ENCODE peak calls at places on chromosomes 2 and 18, in six cellular contexts. One of them, this sample, is unnamed.
A peak's percentile ranks its signal among the peaks of the same experiment; 100 is the strongest.

GRCh38 chr2:238569415-238570195 is 142.9 kb downstream of the ASB1 start:
- DNase-seq in SK-N-SH: no peak
- DNase-seq in uterus: no peak
- DNase-seq in cardiac fibroblast: peak; percentile 24
- DNase-seq in stomach: no peak
- DNase-seq in MM.1S: no peak
- DNase-seq in this sample: no peak

GRCh38 chr2:59922450-59922849 is 631.0 kb downstream of the BCL11A start:
- DNase-seq in uterus: no peak
- DNase-seq in cardiac fibroblast: no peak
- DNase-seq in MM.1S: no peak
- DNase-seq in SK-N-SH: no peak
- DNase-seq in stomach: no peak
- DNase-seq in this sample: no peak

GRCh38 chr18:59874166-59874565 is 25.6 kb upstream of the PMAIP1 start:
- DNase-seq in MM.1S: no peak
- DNase-seq in cardiac fibroblast: peak; percentile 94
- DNase-seq in SK-N-SH: no peak
- DNase-seq in stomach: no peak
- DNase-seq in uterus: no peak
- DNase-seq in this sample: peak; percentile 89

GRCh38 chr2:235050992-235051351 is 99.2 kb downstream of the SH3BP4 start:
- DNase-seq in MM.1S: no peak
- DNase-seq in uterus: peak; percentile 72
- DNase-seq in cardiac fibroblast: peak; percentile 92
- DNase-seq in SK-N-SH: peak; percentile 89
- DNase-seq in stomach: peak; percentile 96
- DNase-seq in this sample: peak; percentile 89

GRCh38 chr2:140085674-140086073 is 1305.5 kb upstream of the NXPH2 start:
- DNase-seq in uterus: no peak
- DNase-seq in SK-N-SH: no peak
- DNase-seq in cardiac fibroblast: no peak
- DNase-seq in MM.1S: no peak
- DNase-seq in stomach: no peak
- DNase-seq in this sample: peak; percentile 7

GRCh38 chr2:102208774-102209173 is 22.0 kb downstream of the IL1RL2 start:
- DNase-seq in SK-N-SH: no peak
- DNase-seq in uterus: no peak
- DNase-seq in stomach: no peak
- DNase-seq in MM.1S: no peak
- DNase-seq in cardiac fibroblast: no peak
- DNase-seq in this sample: no peak

GRCh38 chr18:59381949-59382348 is 22.9 kb upstream of the LMAN1 start:
- DNase-seq in stomach: no peak
- DNase-seq in MM.1S: no peak
- DNase-seq in SK-N-SH: no peak
- DNase-seq in cardiac fibroblast: no peak
- DNase-seq in uterus: no peak
- DNase-seq in this sample: no peak

GRCh38 chr2:232492963-232493700 is 5.5 kb upstream of the ECEL1 start:
- DNase-seq in cardiac fibroblast: no peak
- DNase-seq in MM.1S: no peak
- DNase-seq in SK-N-SH: no peak
- DNase-seq in stomach: no peak
- DNase-seq in uterus: no peak
- DNase-seq in this sample: no peak

GRCh38 chr2:106163948-106164580 is 30.0 kb downstream of the UXS1 start:
- DNase-seq in MM.1S: no peak
- DNase-seq in uterus: no peak
- DNase-seq in SK-N-SH: no peak
- DNase-seq in cardiac fibroblast: peak; percentile 27
- DNase-seq in stomach: no peak
- DNase-seq in this sample: peak; percentile 22

DNA sequence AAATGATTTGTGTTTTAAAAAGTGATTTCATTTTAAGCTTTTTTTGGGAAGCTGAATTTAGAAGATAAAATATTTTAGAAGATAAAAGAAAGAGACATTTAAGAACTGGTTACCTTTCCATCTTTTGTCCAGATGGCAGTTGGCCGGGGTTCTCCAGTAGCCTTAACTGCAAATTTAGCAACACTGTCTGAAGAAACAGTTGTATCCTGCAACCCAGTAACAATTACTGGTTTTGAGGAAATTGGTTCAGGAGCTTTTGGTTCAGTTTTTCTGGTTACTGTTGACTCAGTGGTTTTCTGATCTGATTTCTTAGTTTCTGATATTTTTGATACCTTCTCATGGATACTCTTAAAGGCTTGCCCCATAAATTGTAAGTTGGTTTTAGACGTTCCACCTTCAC is 49.9 kb downstream of the PLEKHA3 start:
- DNase-seq in SK-N-SH: no peak
- DNase-seq in uterus: no peak
- DNase-seq in stomach: no peak
- DNase-seq in MM.1S: no peak
- DNase-seq in cardiac fibroblast: no peak
- DNase-seq in this sample: no peak
- H3K4me3 ChIP-seq in SK-N-SH: no peak overlapping the region
- H3K4me3 ChIP-seq in uterus: no peak overlapping the region
- H3K4me3 ChIP-seq in stomach: no peak overlapping the region
- H3K4me3 ChIP-seq in MM.1S: no peak overlapping the region
- H3K4me3 ChIP-seq in cardiac fibroblast: no peak overlapping the region
- H3K4me3 ChIP-seq in this sample: no peak overlapping the region

GRCh38 chr2:64866797-64867196 is 122.4 kb upstream of the SLC1A4 start:
- DNase-seq in SK-N-SH: no peak
- DNase-seq in stomach: no peak
- DNase-seq in cardiac fibroblast: peak; percentile 92
- DNase-seq in MM.1S: no peak
- DNase-seq in uterus: peak; percentile 62
- DNase-seq in this sample: peak; percentile 99

GRCh38 chr2:64865831-64866146 is 123.4 kb upstream of the SLC1A4 start:
- DNase-seq in stomach: no peak
- DNase-seq in MM.1S: no peak
- DNase-seq in cardiac fibroblast: no peak
- DNase-seq in uterus: no peak
- DNase-seq in SK-N-SH: no peak
- DNase-seq in this sample: no peak

GRCh38 chr2:64867253-64867996 is 121.8 kb upstream of the SLC1A4 start:
- DNase-seq in stomach: peak; percentile 16
- DNase-seq in cardiac fibroblast: no peak
- DNase-seq in uterus: no peak
- DNase-seq in SK-N-SH: no peak
- DNase-seq in MM.1S: no peak
- DNase-seq in this sample: no peak

GRCh38 chr2:64863097-64863820 is 125.9 kb upstream of the SLC1A4 start:
- DNase-seq in uterus: no peak
- DNase-seq in cardiac fibroblast: no peak
- DNase-seq in SK-N-SH: no peak
- DNase-seq in MM.1S: no peak
- DNase-seq in stomach: no peak
- DNase-seq in this sample: no peak

GRCh38 chr2:64865073-64865830 is 123.9 kb upstream of the SLC1A4 start:
- DNase-seq in uterus: peak; percentile 69
- DNase-seq in stomach: peak; percentile 75
- DNase-seq in cardiac fibroblast: peak; percentile 73
- DNase-seq in SK-N-SH: peak; percentile 95
- DNase-seq in MM.1S: peak; percentile 61
- DNase-seq in this sample: peak; percentile 77
- TF ChIP-seq CTCF in uterus: peak; percentile 91
- TF ChIP-seq CTCF in stomach: peak; percentile 83
- TF ChIP-seq CTCF in cardiac fibroblast: peak; percentile 28
- TF ChIP-seq CTCF in SK-N-SH: peak; percentile 56
- TF ChIP-seq CTCF in MM.1S: no peak
- TF ChIP-seq CTCF in this sample: peak; percentile 13

DNA sequence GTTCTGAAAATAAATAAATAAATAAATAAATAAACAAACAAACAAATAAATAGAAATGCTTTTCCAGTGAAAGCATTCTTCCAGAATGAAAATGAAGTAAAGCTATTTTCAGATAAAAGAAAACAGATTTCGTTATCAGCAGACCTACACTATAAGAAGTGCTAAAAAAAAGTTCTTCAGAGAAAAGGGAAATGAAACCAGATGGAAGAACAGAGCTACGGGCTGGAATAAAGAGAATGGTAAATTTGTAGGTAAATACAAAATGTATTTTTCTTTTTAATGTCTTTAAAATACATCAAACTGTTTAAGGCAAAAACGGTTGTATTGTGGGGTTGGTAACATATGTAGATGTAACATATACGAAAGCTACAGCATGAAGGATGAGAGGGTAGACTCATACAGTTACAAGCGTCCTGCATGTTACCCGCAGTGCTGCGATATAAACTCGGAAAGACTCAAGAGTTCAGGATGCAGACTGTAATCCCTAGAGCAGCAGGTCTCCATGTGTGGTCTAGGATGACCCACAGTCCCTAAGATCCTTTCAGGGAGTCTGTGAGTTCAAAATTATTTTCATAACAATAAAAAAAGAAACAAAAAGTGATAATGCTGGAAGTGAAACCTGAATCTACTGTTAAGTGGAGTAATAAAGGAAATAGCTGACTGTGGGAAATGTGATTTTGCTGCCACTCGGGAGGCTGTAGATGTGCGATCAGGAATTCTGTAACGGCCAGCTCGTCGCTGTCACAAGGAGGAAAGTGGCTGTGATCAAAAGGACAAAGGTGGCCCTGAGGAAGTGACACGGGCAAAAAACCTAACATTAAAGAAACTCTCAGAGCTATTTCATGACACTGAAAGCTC is 5.3 kb upstream of the RAB12 start:
- DNase-seq in cardiac fibroblast: no peak
- DNase-seq in SK-N-SH: no peak
- DNase-seq in MM.1S: peak; percentile 45
- DNase-seq in stomach: no peak
- DNase-seq in uterus: no peak
- DNase-seq in this sample: no peak
- H3K4me3 ChIP-seq in cardiac fibroblast: no peak overlapping the region
- H3K4me3 ChIP-seq in SK-N-SH: no peak overlapping the region
- H3K4me3 ChIP-seq in MM.1S: peak overlapping the region; percentile 59
- H3K4me3 ChIP-seq in stomach: no peak overlapping the region
- H3K4me3 ChIP-seq in uterus: no peak overlapping the region
- H3K4me3 ChIP-seq in this sample: no peak overlapping the region

GRCh38 chr2:47373747-47374146 is 29.2 kb upstream of the MSH2 start:
- DNase-seq in uterus: no peak
- DNase-seq in MM.1S: no peak
- DNase-seq in cardiac fibroblast: no peak
- DNase-seq in SK-N-SH: peak; percentile 71
- DNase-seq in stomach: peak; percentile 40
- DNase-seq in this sample: no peak
- TF ChIP-seq CTCF in uterus: no peak
- TF ChIP-seq CTCF in MM.1S: no peak
- TF ChIP-seq CTCF in cardiac fibroblast: no peak
- TF ChIP-seq CTCF in SK-N-SH: peak; percentile 49
- TF ChIP-seq CTCF in stomach: no peak
- TF ChIP-seq CTCF in this sample: no peak

DNA sequence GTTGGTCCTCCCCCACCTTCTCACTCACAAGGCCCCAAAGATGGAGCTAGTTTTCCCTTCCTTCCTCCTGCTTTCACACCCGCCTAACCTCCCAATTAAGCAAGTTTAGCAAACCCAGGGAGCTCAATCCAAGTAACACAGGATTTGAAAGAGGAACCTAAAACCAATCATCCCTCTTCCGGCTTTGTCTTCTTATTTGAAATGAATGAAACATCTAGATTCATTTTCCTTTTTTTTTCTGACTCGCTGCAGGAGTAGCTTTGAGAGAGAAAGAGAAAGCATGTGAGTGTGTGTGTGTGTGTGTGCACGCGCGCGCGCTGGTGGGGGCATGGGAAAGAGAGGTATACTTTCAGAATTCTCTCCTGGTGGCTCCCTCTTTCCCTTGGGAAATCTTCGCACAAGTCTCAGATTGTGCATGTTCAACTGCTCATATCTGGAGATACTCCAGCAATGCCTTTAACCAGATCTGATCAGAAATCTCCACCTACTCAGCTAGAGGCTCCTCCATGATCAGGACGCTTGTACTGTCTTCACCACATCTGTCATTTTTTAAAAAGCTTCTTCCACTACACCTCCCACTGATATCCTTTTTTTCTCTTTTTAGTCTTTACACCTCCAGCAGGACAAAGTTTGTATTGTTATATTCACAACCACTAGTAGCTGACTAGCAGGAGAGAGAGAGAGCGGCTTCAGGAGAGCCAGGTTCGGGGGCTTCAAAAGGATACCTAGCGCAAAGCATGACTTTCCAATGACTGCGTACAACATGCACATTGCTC is 1.6 kb downstream of the SLC8A1 start:
- DNase-seq in uterus: peak; percentile 37
- DNase-seq in stomach: no peak
- DNase-seq in SK-N-SH: peak; percentile 41
- DNase-seq in cardiac fibroblast: peak; percentile 62
- DNase-seq in MM.1S: peak; percentile 33
- DNase-seq in this sample: peak; percentile 50
- H3K4me3 ChIP-seq in uterus: peak overlapping the region; percentile 68
- H3K4me3 ChIP-seq in stomach: peak overlapping the region; percentile 61
- H3K4me3 ChIP-seq in SK-N-SH: peak overlapping the region; percentile 64
- H3K4me3 ChIP-seq in cardiac fibroblast: peak overlapping the region; percentile 66
- H3K4me3 ChIP-seq in MM.1S: peak overlapping the region; percentile 69
- H3K4me3 ChIP-seq in this sample: peak overlapping the region; percentile 91

DNA sequence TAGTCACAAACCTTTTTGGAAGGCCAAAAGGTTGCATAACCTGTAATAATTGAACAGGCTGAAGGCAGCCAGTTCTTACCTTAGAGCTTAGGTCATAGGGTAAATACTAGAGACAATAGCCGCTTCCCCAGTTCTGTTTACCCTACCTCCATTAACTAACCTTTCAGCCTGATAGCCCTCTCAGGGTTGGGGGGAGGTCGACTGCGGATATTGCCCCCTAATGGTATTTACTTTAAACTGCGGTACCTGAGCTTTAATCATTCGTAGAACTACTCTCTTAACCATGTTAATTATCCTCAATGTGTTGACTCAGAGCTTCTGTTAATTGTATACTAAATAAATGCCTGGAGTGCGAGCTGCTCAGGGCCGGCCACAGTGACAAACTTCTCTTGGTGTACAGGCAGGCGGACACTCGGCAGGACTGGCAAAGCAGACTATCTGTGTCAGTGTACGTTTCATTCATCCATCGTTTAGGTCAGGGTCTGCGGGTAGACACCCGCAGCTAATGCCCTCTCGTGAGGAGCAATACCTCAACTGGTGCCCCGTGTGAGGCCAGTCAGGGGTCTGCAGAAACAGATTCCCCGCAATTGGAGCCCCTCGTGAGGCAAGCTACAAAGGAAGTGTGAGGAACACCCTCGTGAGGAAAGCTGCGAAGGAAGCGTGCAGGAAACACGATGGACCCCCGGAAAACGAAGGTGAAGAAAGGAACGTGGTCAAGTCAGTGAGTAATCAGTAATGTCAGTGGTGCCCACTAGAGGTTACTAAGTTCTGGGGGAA is 115.3 kb upstream of the SCN7A start:
- DNase-seq in uterus: no peak
- DNase-seq in stomach: no peak
- DNase-seq in MM.1S: no peak
- DNase-seq in cardiac fibroblast: no peak
- DNase-seq in SK-N-SH: no peak
- DNase-seq in this sample: no peak
- TF ChIP-seq CTCF in uterus: no peak
- TF ChIP-seq CTCF in stomach: no peak
- TF ChIP-seq CTCF in MM.1S: no peak
- TF ChIP-seq CTCF in cardiac fibroblast: no peak
- TF ChIP-seq CTCF in SK-N-SH: no peak
- TF ChIP-seq CTCF in this sample: no peak

GRCh38 chr2:10196275-10196892 is 73.8 kb downstream of the RRM2 start:
- DNase-seq in stomach: peak; percentile 71
- DNase-seq in cardiac fibroblast: no peak
- DNase-seq in uterus: peak; percentile 56
- DNase-seq in MM.1S: no peak
- DNase-seq in SK-N-SH: peak; percentile 97
- DNase-seq in this sample: no peak
- H3K4me3 ChIP-seq in stomach: no peak overlapping the region
- H3K4me3 ChIP-seq in cardiac fibroblast: no peak overlapping the region
- H3K4me3 ChIP-seq in uterus: no peak overlapping the region
- H3K4me3 ChIP-seq in MM.1S: no peak overlapping the region
- H3K4me3 ChIP-seq in SK-N-SH: no peak overlapping the region
- H3K4me3 ChIP-seq in this sample: no peak overlapping the region

GRCh38 chr2:167294031-167294774 is 405.9 kb downstream of the XIRP2 start:
- DNase-seq in stomach: no peak
- DNase-seq in MM.1S: no peak
- DNase-seq in SK-N-SH: peak; percentile 67
- DNase-seq in cardiac fibroblast: peak; percentile 52
- DNase-seq in uterus: no peak
- DNase-seq in this sample: peak; percentile 28
- TF ChIP-seq CTCF in stomach: no peak
- TF ChIP-seq CTCF in MM.1S: no peak
- TF ChIP-seq CTCF in SK-N-SH: no peak
- TF ChIP-seq CTCF in cardiac fibroblast: no peak
- TF ChIP-seq CTCF in uterus: no peak
- TF ChIP-seq CTCF in this sample: no peak

This sample was measured in fibroblast of mammary gland.